ENCODE peak calls at places on chromosomes 13 and 19, in ten cellular contexts. M is MV-4-11, T is BE2C, J is uterus, R is posterior cingulate gyrus, G is left ventricle myocardium inferior, L is D721Med, B is H9, E is ecto neural progenitor cell, Y is tibial artery. I is an unnamed sample.

GRCh38 chr19:3519126-3519525 is 13.0 kb downstream of the FZR1 start:
- DNase-seq in M (no peak), T (no peak), J (no peak), R (peak), G (no peak), L (no peak), B (no peak), E (no peak), Y (no peak), I (no peak)

GRCh38 chr13:70668293-70668692 is 560.0 kb upstream of the KLHL1 start:
- DNase-seq in M (no peak), T (no peak), J (no peak), R (no peak), G (no peak), L (no peak), B (peak), E (no peak), Y (no peak), I (peak)

GRCh38 chr19:32318884-32319520 is 26.4 kb upstream of the ZNF507 start:
- DNase-seq in M (peak), T (no peak), J (no peak), R (no peak), G (no peak), L (no peak), B (peak), E (peak), Y (no peak), I (peak)

GRCh38 chr13:59480398-59480797 is 683.3 kb downstream of the DIAPH3 start:
- DNase-seq in M (no peak), T (no peak), J (no peak), R (no peak), G (no peak), L (no peak), B (no peak), E (no peak), Y (no peak), I (peak)

GRCh38 chr19:5615756-5616327 is 6.7 kb downstream of the SAFB2 start:
- DNase-seq in M (no peak), T (no peak), J (no peak), R (no peak), G (no peak), L (no peak), B (no peak), E (no peak), Y (peak), I (no peak)

GRCh38 chr19:2050991-2051770 is at the start of gene MKNK2:
- DNase-seq in M (peak), T (peak), J (peak), R (peak), G (peak), L (peak), B (peak), E (peak), Y (peak), I (peak)

GRCh38 chr13:112849500-112849899 is 119.5 kb upstream of the MCF2L start:
- DNase-seq in M (no peak), T (peak), J (peak), R (no peak), G (no peak), L (no peak), B (no peak), E (no peak), Y (no peak), I (peak)

GRCh38 chr19:48368942-48369341 is 4.8 kb downstream of the SYNGR4 start:
- DNase-seq in M (no peak), T (peak), J (no peak), R (no peak), G (no peak), L (no peak), B (no peak), E (no peak), Y (no peak), I (peak)

GRCh38 chr13:108315273-108315672 is 45.8 kb downstream of the TNFSF13B start:
- DNase-seq in M (no peak), T (no peak), J (no peak), R (no peak), G (no peak), L (no peak), B (no peak), E (no peak), Y (no peak), I (no peak)

I was measured in SJCRH30.